ENCODE peak calls at places on chromosomes 11 and 22, in eight cellular contexts. One of them, this sample, is unnamed.

GRCh38 chr22:24421428-24421931 is 5.9 kb upstream of the ADORA2A start:
- DNase-seq in activated T-cell treated with anti-CD3 and anti-CD28 coated beads, Interleukin-2, amount 50 U/mL, for 72 hours: peak; percentile 42
- DNase-seq in COR-L47: no peak
- DNase-seq in T47D: peak; percentile 34
- DNase-seq in stimulated activated CD4-positive, alpha-beta T cell treated with anti-CD3 and anti-CD28 coated beads, Interleukin-2, amount 100 ng/mL, for 48 hours: no peak
- DNase-seq in ovary: no peak
- DNase-seq in GM10248: peak; percentile 69
- DNase-seq in WTC11: peak; percentile 86
- DNase-seq in this sample: no peak

GRCh38 chr11:2460540-2461252 is 15.9 kb downstream of the KCNQ1 start:
- DNase-seq in GM10248: no peak
- DNase-seq in ovary: no peak
- DNase-seq in activated T-cell treated with anti-CD3 and anti-CD28 coated beads, Interleukin-2, amount 50 U/mL, for 72 hours: no peak
- DNase-seq in T47D: no peak
- DNase-seq in COR-L47: no peak
- DNase-seq in WTC11: no peak
- DNase-seq in stimulated activated CD4-positive, alpha-beta T cell treated with anti-CD3 and anti-CD28 coated beads, Interleukin-2, amount 100 ng/mL, for 48 hours: no peak
- DNase-seq in this sample: no peak

GRCh38 chr11:44036811-44037657 is 10.7 kb upstream of the ACCSL start:
- DNase-seq in COR-L47: peak; percentile 66
- DNase-seq in T47D: peak; percentile 90
- DNase-seq in stimulated activated CD4-positive, alpha-beta T cell treated with anti-CD3 and anti-CD28 coated beads, Interleukin-2, amount 100 ng/mL, for 48 hours: peak; percentile 30
- DNase-seq in WTC11: peak; percentile 81
- DNase-seq in GM10248: peak; percentile 46
- DNase-seq in ovary: peak; percentile 88
- DNase-seq in activated T-cell treated with anti-CD3 and anti-CD28 coated beads, Interleukin-2, amount 50 U/mL, for 72 hours: peak; percentile 47
- DNase-seq in this sample: peak; percentile 48

GRCh38 chr11:4459470-4459869 is 10.4 kb downstream of the OR52K2 start:
- DNase-seq in COR-L47: no peak
- DNase-seq in ovary: peak; percentile 31
- DNase-seq in activated T-cell treated with anti-CD3 and anti-CD28 coated beads, Interleukin-2, amount 50 U/mL, for 72 hours: no peak
- DNase-seq in stimulated activated CD4-positive, alpha-beta T cell treated with anti-CD3 and anti-CD28 coated beads, Interleukin-2, amount 100 ng/mL, for 48 hours: no peak
- DNase-seq in T47D: no peak
- DNase-seq in WTC11: no peak
- DNase-seq in GM10248: no peak
- DNase-seq in this sample: no peak

GRCh38 chr11:29634248-29634647 is 382.6 kb downstream of the KCNA4 start:
- DNase-seq in ovary: no peak
- DNase-seq in WTC11: no peak
- DNase-seq in stimulated activated CD4-positive, alpha-beta T cell treated with anti-CD3 and anti-CD28 coated beads, Interleukin-2, amount 100 ng/mL, for 48 hours: no peak
- DNase-seq in activated T-cell treated with anti-CD3 and anti-CD28 coated beads, Interleukin-2, amount 50 U/mL, for 72 hours: no peak
- DNase-seq in T47D: no peak
- DNase-seq in COR-L47: no peak
- DNase-seq in GM10248: no peak
- DNase-seq in this sample: no peak

GRCh38 chr22:28627791-28628190 is 51.8 kb downstream of the TTC28 start:
- DNase-seq in COR-L47: no peak
- DNase-seq in activated T-cell treated with anti-CD3 and anti-CD28 coated beads, Interleukin-2, amount 50 U/mL, for 72 hours: no peak
- DNase-seq in ovary: no peak
- DNase-seq in T47D: no peak
- DNase-seq in stimulated activated CD4-positive, alpha-beta T cell treated with anti-CD3 and anti-CD28 coated beads, Interleukin-2, amount 100 ng/mL, for 48 hours: no peak
- DNase-seq in WTC11: no peak
- DNase-seq in GM10248: no peak
- DNase-seq in this sample: no peak

GRCh38 chr11:130181295-130182272 is 22.0 kb downstream of the ST14 start:
- DNase-seq in GM10248: peak; percentile 51
- DNase-seq in COR-L47: peak; percentile 86
- DNase-seq in ovary: no peak
- DNase-seq in WTC11: no peak
- DNase-seq in stimulated activated CD4-positive, alpha-beta T cell treated with anti-CD3 and anti-CD28 coated beads, Interleukin-2, amount 100 ng/mL, for 48 hours: no peak
- DNase-seq in activated T-cell treated with anti-CD3 and anti-CD28 coated beads, Interleukin-2, amount 50 U/mL, for 72 hours: no peak
- DNase-seq in T47D: peak; percentile 67
- DNase-seq in this sample: no peak

GRCh38 chr11:59182457-59183151 is 10.7 kb downstream of the DTX4 start:
- DNase-seq in T47D: no peak
- DNase-seq in WTC11: peak; percentile 81
- DNase-seq in activated T-cell treated with anti-CD3 and anti-CD28 coated beads, Interleukin-2, amount 50 U/mL, for 72 hours: peak; percentile 23
- DNase-seq in ovary: no peak
- DNase-seq in COR-L47: no peak
- DNase-seq in stimulated activated CD4-positive, alpha-beta T cell treated with anti-CD3 and anti-CD28 coated beads, Interleukin-2, amount 100 ng/mL, for 48 hours: no peak
- DNase-seq in GM10248: peak; percentile 48
- DNase-seq in this sample: no peak

GRCh38 chr22:38032681-38033521 is 24.3 kb upstream of the PICK1 start:
- DNase-seq in T47D: no peak
- DNase-seq in GM10248: no peak
- DNase-seq in WTC11: no peak
- DNase-seq in ovary: no peak
- DNase-seq in stimulated activated CD4-positive, alpha-beta T cell treated with anti-CD3 and anti-CD28 coated beads, Interleukin-2, amount 100 ng/mL, for 48 hours: no peak
- DNase-seq in activated T-cell treated with anti-CD3 and anti-CD28 coated beads, Interleukin-2, amount 50 U/mL, for 72 hours: no peak
- DNase-seq in COR-L47: no peak
- DNase-seq in this sample: no peak

This sample was measured in NCI-H1048.